ENCODE peak calls at places on chromosome 1, in ten cellular contexts. N, R, Q, V, S, G, E, I, D and X are unnamed samples.

GRCh38 chr1:156074661-156075060 is 7.6 kb downstream of the MEX3A start:
- DNase-seq in N (peak; percentile 47), R (no peak), Q (no peak), V (peak; percentile 45), S (no peak), G (no peak), E (no peak), I (no peak), D (no peak), X (no peak)

GRCh38 chr1:180916771-180917170 is 4.1 kb downstream of the KIAA1614 start:
- DNase-seq in N (no peak), R (no peak), Q (no peak), V (no peak), S (no peak), G (no peak), E (no peak), I (peak; percentile 48), D (no peak), X (no peak)

GRCh38 chr1:57058652-57059501 is 93.1 kb upstream of the C8B start:
- DNase-seq in N (no peak), R (no peak), Q (no peak), V (no peak), S (no peak), G (no peak), E (no peak), I (no peak), D (no peak), X (no peak)

GRCh38 chr1:203675596-203676347 is 49.1 kb downstream of the ATP2B4 start:
- DNase-seq in N (no peak), R (no peak), Q (no peak), V (no peak), S (no peak), G (no peak), E (peak; percentile 89), I (no peak), D (no peak), X (no peak)

GRCh38 chr1:221670081-221670480 is 71.8 kb downstream of the DUSP10 start:
- DNase-seq in N (no peak), R (peak; percentile 40), Q (no peak), V (no peak), S (no peak), G (no peak), E (no peak), I (no peak), D (no peak), X (no peak)

GRCh38 chr1:3644273-3644672 is 5.6 kb downstream of the WRAP73 start:
- DNase-seq in N (no peak), R (no peak), Q (no peak), V (no peak), S (no peak), G (no peak), E (no peak), I (no peak), D (no peak), X (no peak)

GRCh38 chr1:71587961-71588360 is 507.1 kb upstream of the ZRANB2 start:
- DNase-seq in N (peak; percentile 11), R (peak; percentile 53), Q (no peak), V (peak; percentile 15), S (no peak), G (no peak), E (no peak), I (no peak), D (no peak), X (peak; percentile 15)

GRCh38 chr1:36154765-36155559 is 998 bp upstream of the MAP7D1 start:
- DNase-seq in N (peak; percentile 93), R (no peak), Q (peak; percentile 44), V (peak; percentile 48), S (no peak), G (no peak), E (peak; percentile 45), I (no peak), D (peak; percentile 67), X (no peak)

GRCh38 chr1:237043846-237044636 is 2.1 kb downstream of the RYR2 start:
- DNase-seq in N (peak; percentile 38), R (no peak), Q (no peak), V (peak; percentile 51), S (no peak), G (no peak), E (no peak), I (no peak), D (peak; percentile 85), X (no peak)
- TF ChIP-seq CTCF in N (no peak), R (no peak), Q (no peak), V (no peak), S (no peak), G (no peak), E (no peak), I (no peak), D (no peak), X (no peak)

GRCh38 chr1:6025269-6026094 is 20.2 kb upstream of the KCNAB2 start:
- DNase-seq in N (no peak), R (no peak), Q (no peak), V (no peak), S (peak; percentile 73), G (no peak), E (no peak), I (no peak), D (peak; percentile 22), X (no peak)

GRCh38 chr1:6028042-6028895 is 17.4 kb upstream of the KCNAB2 start:
- DNase-seq in N (no peak), R (peak; percentile 27), Q (no peak), V (no peak), S (no peak), G (peak; percentile 19), E (no peak), I (peak; percentile 76), D (no peak), X (no peak)

GRCh38 chr1:6024376-6024775 is 21.3 kb upstream of the KCNAB2 start:
- DNase-seq in N (no peak), R (no peak), Q (no peak), V (no peak), S (no peak), G (no peak), E (no peak), I (no peak), D (no peak), X (no peak)

GRCh38 chr1:6027591-6027990 is 18.1 kb upstream of the KCNAB2 start:
- DNase-seq in N (no peak), R (no peak), Q (no peak), V (no peak), S (no peak), G (no peak), E (no peak), I (no peak), D (peak; percentile 22), X (no peak)

GRCh38 chr1:6026095-6026809 is 19.4 kb upstream of the KCNAB2 start:
- DNase-seq in N (peak; percentile 74), R (peak; percentile 18), Q (peak; percentile 45), V (peak; percentile 85), S (no peak), G (peak; percentile 44), E (peak; percentile 63), I (peak; percentile 96), D (peak; percentile 92), X (peak; percentile 19)
- H3K4me3 ChIP-seq in N (no peak overlapping the region), R (no peak overlapping the region), Q (no peak overlapping the region), V (peak overlapping the region; percentile 24), S (no peak overlapping the region), G (no peak overlapping the region), E (no peak overlapping the region), I (peak overlapping the region; percentile 48), D (no peak overlapping the region), X (no peak overlapping the region)

GRCh38 chr1:64663654-64664053 is 81.2 kb upstream of the RAVER2 start:
- DNase-seq in N (peak; percentile 37), R (peak; percentile 13), Q (no peak), V (peak; percentile 55), S (no peak), G (peak; percentile 40), E (no peak), I (no peak), D (no peak), X (no peak)
- TF ChIP-seq CTCF in N (peak; percentile 18), R (peak; percentile 29), Q (no peak), V (peak; percentile 40), S (peak; percentile 42), G (peak; percentile 40), E (no peak), I (no peak), D (no peak), X (peak; percentile 43)

GRCh38 chr1:178279287-178279686 is 185.4 kb downstream of the RASAL2 start:
- DNase-seq in N (no peak), R (no peak), Q (no peak), V (no peak), S (no peak), G (peak; percentile 38), E (no peak), I (no peak), D (no peak), X (no peak)

GRCh38 chr1:178282949-178283367 is 189.1 kb downstream of the RASAL2 start:
- DNase-seq in N (no peak), R (peak; percentile 91), Q (no peak), V (peak; percentile 56), S (no peak), G (peak; percentile 92), E (no peak), I (no peak), D (no peak), X (no peak)

GRCh38 chr1:178283409-178283808 is 189.5 kb downstream of the RASAL2 start:
- DNase-seq in N (peak; percentile 15), R (peak; percentile 87), Q (no peak), V (peak; percentile 97), S (no peak), G (peak; percentile 95), E (no peak), I (peak; percentile 65), D (no peak), X (no peak)

GRCh38 chr1:178278135-178278534 is 184.2 kb downstream of the RASAL2 start:
- DNase-seq in N (no peak), R (no peak), Q (no peak), V (no peak), S (no peak), G (no peak), E (no peak), I (no peak), D (no peak), X (no peak)

GRCh38 chr1:178284059-178284458 is 190.2 kb downstream of the RASAL2 start:
- DNase-seq in N (no peak), R (no peak), Q (no peak), V (peak; percentile 33), S (no peak), G (peak; percentile 48), E (no peak), I (no peak), D (no peak), X (no peak)
- H3K4me3 ChIP-seq in N (no peak overlapping the region), R (no peak overlapping the region), Q (no peak overlapping the region), V (peak overlapping the region; percentile 37), S (no peak overlapping the region), G (no peak overlapping the region), E (no peak overlapping the region), I (no peak overlapping the region), D (no peak overlapping the region), X (no peak overlapping the region)